ENCODE peak calls at places on chromosomes 12 and 14, in eight cellular contexts. P is suprapubic skin, B is lower lobe of right lung, X is neural progenitor cell, Y is right atrium auricular region, A is MM.1S, U is testis, S is SK-N-SH. G is an unnamed sample. For H3K4me1, the result is how much of the 10 kb centered on the place peaks cover.

GRCh38 chr12:14167005-14167628 is 185.7 kb upstream of the GRIN2B start:
- DNase-seq in P (no peak), B (no peak), X (peak), Y (peak), A (peak), U (peak), S (peak), G (peak)

GRCh38 chr12:66279127-66279712 is 23.1 kb upstream of the HELB start:
- DNase-seq in P (no peak), B (no peak), X (peak), Y (no peak), A (no peak), U (peak), S (peak), G (peak)

GRCh38 chr12:82688035-82688501 is 1.4 kb downstream of the TMTC2 start:
- DNase-seq in P (no peak), B (no peak), X (peak), Y (no peak), A (peak), U (no peak), S (peak), G (no peak)

GRCh38 chr12:90501412-90501811 is 453.6 kb downstream of the CCER1 start:
- DNase-seq in P (no peak), B (no peak), X (no peak), Y (no peak), A (no peak), U (no peak), S (no peak), G (no peak)

GRCh38 chr12:95004610-95005009 is 1.1 kb upstream of the NDUFA12 start:
- DNase-seq in P (no peak), B (no peak), X (no peak), Y (no peak), A (no peak), U (no peak), S (no peak), G (no peak)

GRCh38 chr12:117007618-117008017 is 91.6 kb downstream of the TESC start:
- DNase-seq in P (no peak), B (no peak), X (no peak), Y (no peak), A (no peak), U (no peak), S (no peak), G (no peak)

GRCh38 chr14:56794088-56794556 is 16.2 kb downstream of the OTX2 start:
- DNase-seq in P (no peak), B (no peak), X (peak), Y (no peak), A (no peak), U (peak), S (no peak), G (peak)

GRCh38 chr12:52552055-52552454 is 890 bp downstream of the KRT71 start:
- DNase-seq in P (no peak), B (no peak), X (no peak), Y (no peak), A (no peak), U (peak), S (no peak), G (no peak)

GRCh38 chr12:131090254-131091210 is 136.8 kb downstream of the ADGRD1 start:
- DNase-seq in P (peak), B (peak), X (no peak), Y (no peak), A (no peak), U (peak), S (no peak), G (peak)

GRCh38 chr12:40104461-40105264 is 1.2 kb downstream of the SLC2A13 start:
- DNase-seq in P (no peak), B (no peak), X (peak), Y (no peak), A (no peak), U (peak), S (no peak), G (no peak)

GRCh38 chr14:38210587-38211257 is 3.0 kb downstream of the SSTR1 start:
- DNase-seq in P (no peak), B (no peak), X (peak), Y (no peak), A (no peak), U (peak), S (no peak), G (peak)

GRCh38 chr12:43896496-43896895 is 60.6 kb downstream of the TMEM117 start:
- DNase-seq in P (no peak), B (no peak), X (no peak), Y (no peak), A (no peak), U (no peak), S (no peak), G (no peak)

GRCh38 chr12:83642205-83642604 is 955.5 kb downstream of the TMTC2 start:
- DNase-seq in P (no peak), B (no peak), X (no peak), Y (no peak), A (no peak), U (no peak), S (no peak), G (peak)

GRCh38 chr12:12927211-12928079 is 24.5 kb downstream of the GPRC5D start:
- DNase-seq in P (peak), B (peak), X (no peak), Y (peak), A (no peak), U (peak), S (peak), G (no peak)

GRCh38 chr14:64649383-64649998 is 54.7 kb upstream of the PLEKHG3 start:
- DNase-seq in P (no peak), B (no peak), X (no peak), Y (no peak), A (no peak), U (peak), S (no peak), G (peak)

GRCh38 chr14:50082784-50083466 is 33.4 kb downstream of the VCPKMT start:
- DNase-seq in P (no peak), B (no peak), X (no peak), Y (no peak), A (peak), U (no peak), S (no peak), G (no peak)

GRCh38 chr14:100321473-100322137 is 1.5 kb upstream of the SLC25A47 start:
- DNase-seq in P (no peak), B (no peak), X (no peak), Y (no peak), A (no peak), U (peak), S (no peak), G (peak)

GRCh38 chr14:38309522-38310262 is 53.8 kb upstream of the CLEC14A start:
- DNase-seq in P (no peak), B (no peak), X (no peak), Y (no peak), A (no peak), U (no peak), S (no peak), G (peak)

GRCh38 chr12:26153421-26154154 is 28.8 kb upstream of the BHLHE41 start:
- DNase-seq in P (no peak), B (no peak), X (no peak), Y (no peak), A (peak), U (no peak), S (no peak), G (no peak)

GRCh38 chr12:94220804-94221203 is 72.4 kb downstream of the PLXNC1 start:
- DNase-seq in P (no peak), B (no peak), X (no peak), Y (no peak), A (no peak), U (no peak), S (no peak), G (no peak)

GRCh38 chr14:100072783-100073346 is 7.6 kb downstream of the EVL start:
- DNase-seq in P (no peak), B (peak), X (no peak), Y (no peak), A (peak), U (no peak), S (no peak), G (no peak)

GRCh38 chr12:7142057-7142644 is 12.0 kb downstream of the CLSTN3 start:
- DNase-seq in P (no peak), B (peak), X (peak), Y (no peak), A (peak), U (peak), S (peak), G (peak)

GRCh38 chr12:93783827-93784226 is 106.7 kb downstream of the CRADD start:
- DNase-seq in P (no peak), B (no peak), X (no peak), Y (no peak), A (no peak), U (no peak), S (peak), G (no peak)

GRCh38 chr12:13834241-13834640 is 147.2 kb downstream of the GRIN2B start:
- DNase-seq in P (no peak), B (no peak), X (no peak), Y (no peak), A (no peak), U (no peak), S (no peak), G (no peak)

GRCh38 chr12:24840046-24840800 is 108.7 kb downstream of the BCAT1 start:
- DNase-seq in P (no peak), B (no peak), X (no peak), Y (no peak), A (no peak), U (no peak), S (no peak), G (no peak)

GRCh38 chr14:30610719-30611388 is 11.3 kb upstream of the SCFD1 start:
- DNase-seq in P (no peak), B (peak), X (no peak), Y (no peak), A (no peak), U (no peak), S (peak), G (no peak)

GRCh38 chr14:93184391-93185332 is at the start of the genes LYSET and MOAP1:
- DNase-seq in P (peak), B (peak), X (peak), Y (peak), A (peak), U (peak), S (peak), G (peak)
- TF ChIP-seq CTCF in P (peak), B (peak), X (peak), Y (no peak), A (peak), U (no peak), S (peak), G (peak)

GRCh38 chr14:24432259-24433131 is 2.7 kb downstream of the KHNYN start:
- DNase-seq in P (no peak), B (no peak), X (no peak), Y (peak), A (no peak), U (no peak), S (peak), G (no peak)
- H3K4me1 ChIP-seq in P (half or more), B (half or more), X (under half), Y (under half), A (under half), U (under half), S (under half), G (under half)

DNA sequence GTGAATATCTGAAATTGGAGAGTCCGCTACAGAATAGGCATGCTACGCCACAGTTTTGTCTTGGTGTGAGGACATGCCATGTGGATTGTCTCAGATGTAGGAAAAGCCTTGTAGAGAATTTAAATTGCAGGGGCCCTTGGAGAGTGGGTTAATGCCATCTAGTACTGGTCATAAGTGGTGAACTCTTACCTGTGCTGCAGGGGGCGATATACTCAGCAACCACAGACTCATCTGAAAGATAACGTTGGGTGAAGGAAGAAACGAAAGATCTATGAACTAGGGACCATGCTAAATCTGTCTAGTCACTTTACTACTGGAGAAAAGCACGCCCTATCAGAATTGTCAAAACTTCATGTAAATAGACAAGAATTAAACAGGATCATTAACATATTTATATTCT is 33.7 kb upstream of the A2M start:
- DNase-seq in P (no peak), B (no peak), X (no peak), Y (no peak), A (no peak), U (no peak), S (no peak), G (peak)
- TF ChIP-seq CTCF in P (no peak), B (no peak), X (peak), Y (no peak), A (peak), U (no peak), S (no peak), G (peak)

DNA sequence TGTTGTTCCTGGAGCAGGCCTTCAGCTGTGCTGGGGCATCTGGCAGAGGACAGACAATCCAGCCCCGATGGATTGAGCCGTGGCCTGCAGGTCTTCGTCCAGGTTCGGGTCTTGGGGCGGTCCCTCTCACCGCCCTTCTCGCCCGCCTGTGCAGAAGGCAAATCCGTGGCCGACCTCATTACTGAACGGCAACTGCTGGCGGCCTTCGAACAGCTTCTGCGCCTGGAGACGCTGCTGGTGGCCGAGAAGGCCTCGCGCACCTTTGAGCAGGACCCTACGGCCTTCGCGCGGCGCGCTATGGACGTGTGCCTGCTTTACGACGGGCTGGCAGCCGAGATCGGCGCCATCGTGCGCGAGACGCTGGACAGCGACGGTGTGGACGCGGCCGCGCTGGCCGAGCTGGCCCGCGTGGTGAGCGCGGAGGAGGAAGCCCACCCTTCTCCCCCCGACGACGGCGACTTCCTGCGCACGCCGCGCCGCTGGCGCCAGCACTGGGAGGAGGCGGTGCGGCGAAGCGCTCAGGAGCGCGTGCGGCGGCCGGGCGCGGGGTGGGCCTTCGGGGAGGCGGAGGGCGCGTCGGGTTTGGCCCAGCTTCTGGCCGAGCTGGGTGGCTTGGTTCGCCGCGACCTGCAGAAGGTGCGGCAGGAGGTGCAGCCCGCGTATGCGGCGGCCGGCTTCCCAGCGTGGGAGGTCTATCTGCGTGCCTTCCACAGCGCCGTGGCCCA is 7.6 kb downstream of the EXOC3L4 start:
- DNase-seq in P (no peak), B (no peak), X (no peak), Y (no peak), A (no peak), U (no peak), S (no peak), G (no peak)
- H3K4me1 ChIP-seq in P (under half), B (under half), X (under half), Y (under half), A (under half), U (under half), S (under half), G (under half)

DNA sequence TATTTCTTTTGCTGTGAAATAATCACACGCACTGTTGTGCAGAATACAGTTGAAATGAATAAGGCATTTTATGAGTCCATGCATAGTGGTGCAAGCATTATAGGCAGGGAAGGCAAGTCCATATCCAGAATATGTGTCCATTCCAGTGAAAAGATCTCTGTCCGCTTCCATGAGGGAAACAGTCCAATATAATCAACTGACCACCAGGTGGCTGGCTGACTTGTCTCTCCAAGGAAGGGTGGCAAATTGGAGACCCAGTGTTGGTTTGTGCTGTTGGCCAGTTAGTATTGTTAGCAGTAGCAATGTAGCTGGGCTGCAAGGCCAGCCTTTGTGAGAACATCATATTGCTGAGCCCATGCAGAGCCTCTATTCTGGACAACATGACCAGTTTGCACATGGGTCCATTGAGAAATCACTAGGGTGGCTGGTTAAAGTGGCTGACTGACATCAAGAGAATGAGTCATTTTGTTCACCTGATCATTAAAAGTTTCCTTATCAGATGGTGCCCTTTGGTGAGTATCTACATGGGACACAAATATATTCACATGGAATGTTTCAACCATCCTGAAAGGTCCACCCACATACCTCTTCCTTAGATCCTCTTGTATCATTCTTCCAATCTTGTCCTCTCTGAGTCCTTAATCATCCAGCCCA is 17.3 kb upstream of the YAF2 start:
- DNase-seq in P (no peak), B (no peak), X (no peak), Y (no peak), A (no peak), U (no peak), S (no peak), G (no peak)
- TF ChIP-seq CTCF in P (no peak), B (no peak), X (no peak), Y (no peak), A (no peak), U (no peak), S (peak), G (peak)

DNA sequence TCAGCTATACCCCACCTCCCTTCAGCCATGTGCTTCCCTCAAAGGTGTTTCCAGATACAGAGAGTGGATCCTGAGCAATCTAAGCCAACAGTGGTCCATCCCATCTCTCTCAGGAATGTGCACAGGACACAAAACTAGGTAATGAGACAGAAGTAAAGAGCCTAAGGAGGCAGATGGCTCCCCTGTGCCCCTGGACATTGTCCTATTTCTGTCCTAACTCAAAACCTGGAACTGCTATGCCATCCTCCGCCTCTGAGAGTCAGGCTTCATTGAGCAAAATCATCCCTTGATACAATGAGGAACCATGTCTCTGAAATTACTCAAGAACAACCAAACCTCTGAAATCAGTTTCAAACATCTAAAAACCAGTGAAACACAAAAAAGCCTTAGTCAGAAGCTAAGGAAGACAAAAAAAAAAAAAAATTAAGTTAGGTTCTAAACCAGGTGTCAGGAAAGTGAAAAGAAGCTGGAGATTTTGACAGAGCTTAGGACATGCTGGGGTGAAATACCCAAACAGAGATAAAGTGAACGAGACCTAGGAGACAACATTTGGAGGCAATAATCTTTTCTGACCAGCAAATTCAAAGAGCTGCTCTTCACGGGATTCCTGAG is 200.3 kb upstream of the PLEKHG7 start:
- DNase-seq in P (no peak), B (no peak), X (no peak), Y (no peak), A (peak), U (no peak), S (no peak), G (no peak)
- H3K4me1 ChIP-seq in P (under half), B (under half), X (under half), Y (under half), A (under half), U (under half), S (under half), G (under half)

DNA sequence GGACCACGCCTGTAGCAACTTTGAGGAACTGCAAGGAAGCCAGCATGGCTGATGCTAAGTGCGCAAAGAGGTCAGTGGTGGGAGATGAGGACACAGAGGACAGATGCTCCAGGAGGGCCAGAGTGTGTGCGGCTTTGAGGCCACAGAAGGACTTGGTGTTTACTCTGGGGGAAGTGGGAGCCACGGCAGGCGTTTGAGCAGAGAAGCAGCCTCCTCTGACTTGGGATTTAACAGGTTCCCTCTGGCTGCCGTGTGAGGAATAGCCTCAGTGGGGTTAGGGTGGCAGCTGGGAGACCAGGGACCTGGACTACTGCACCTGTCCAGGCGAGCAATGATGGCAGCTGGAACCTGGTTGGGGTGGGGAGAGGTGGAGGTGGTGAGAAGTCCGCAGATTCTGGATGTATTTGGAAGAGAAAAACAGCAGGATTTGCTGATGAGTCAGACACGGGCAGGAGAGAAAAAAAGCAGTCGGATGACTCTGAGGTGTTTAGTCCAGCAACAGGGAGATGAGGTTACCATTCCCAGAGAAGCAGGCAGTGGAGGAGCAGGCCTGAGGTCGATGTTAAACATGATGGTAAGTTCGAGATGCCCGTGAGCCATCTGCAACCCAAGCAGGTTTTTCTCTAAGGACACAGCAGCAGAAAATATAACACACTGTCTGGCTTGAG is 143.5 kb downstream of the SCARB1 start:
- DNase-seq in P (no peak), B (no peak), X (no peak), Y (no peak), A (no peak), U (no peak), S (no peak), G (no peak)
- TF ChIP-seq CTCF in P (peak), B (peak), X (no peak), Y (no peak), A (no peak), U (no peak), S (peak), G (peak)

GRCh38 chr14:69049675-69050074 is 70.6 kb upstream of the ACTN1 start:
- DNase-seq in P (no peak), B (no peak), X (no peak), Y (peak), A (no peak), U (peak), S (no peak), G (no peak)
- H3K4me1 ChIP-seq in P (half or more), B (half or more), X (under half), Y (half or more), A (under half), U (half or more), S (under half), G (under half)

GRCh38 chr12:64077922-64078321 is 144.2 kb downstream of the KICS2 start:
- DNase-seq in P (no peak), B (no peak), X (no peak), Y (no peak), A (no peak), U (no peak), S (no peak), G (no peak)
- TF ChIP-seq CTCF in P (no peak), B (no peak), X (peak), Y (no peak), A (peak), U (peak), S (peak), G (peak)

G was measured in endodermal cell.